ENCODE peak calls at places on chromosomes 12 and 14, in five cellular contexts. N is cardiac muscle cell, D is pancreas, H is left ventricle myocardium inferior, X is iPS DF 6.9. Z is an unnamed sample. For H3K36me3, the result is how much of the 10 kb centered on the place peaks cover.

GRCh38 chr12:10409387-10409786 is at the start of gene KLRC4:
- DNase-seq in N (peak), D (no peak), H (no peak), X (no peak), Z (no peak)

GRCh38 chr14:50954811-50955372 is 10.6 kb upstream of the PYGL start:
- DNase-seq in N (peak), D (no peak), H (no peak), X (no peak), Z (no peak)

GRCh38 chr14:102929349-102930137 is 7.1 kb downstream of the AMN start:
- DNase-seq in N (no peak), D (no peak), H (no peak), X (no peak), Z (no peak)

GRCh38 chr12:27608890-27609289 is 84.9 kb downstream of the PPFIBP1 start:
- DNase-seq in N (no peak), D (no peak), H (no peak), X (no peak), Z (no peak)

GRCh38 chr12:88305491-88305890 is 163.4 kb downstream of the TMTC3 start:
- DNase-seq in N (peak), D (no peak), H (no peak), X (no peak), Z (no peak)

GRCh38 chr12:51838036-51838435 is 10.5 kb downstream of the FIGNL2 start:
- DNase-seq in N (no peak), D (no peak), H (no peak), X (no peak), Z (no peak)

GRCh38 chr12:460301-461230 is 827 bp downstream of the B4GALNT3 start:
- DNase-seq in N (peak), D (peak), H (no peak), X (no peak), Z (peak)

GRCh38 chr14:61677469-61677868 is 17.8 kb upstream of the HIF1A start:
- DNase-seq in N (no peak), D (no peak), H (no peak), X (no peak), Z (no peak)

GRCh38 chr12:50986961-50987737 is 34.8 kb downstream of the HIGD1C start:
- DNase-seq in N (peak), D (peak), H (no peak), X (no peak), Z (peak)

GRCh38 chr12:104930388-104931326 is 27.4 kb downstream of the SLC41A2 start:
- DNase-seq in N (no peak), D (no peak), H (no peak), X (no peak), Z (no peak)

GRCh38 chr12:26507613-26508012 is 312.2 kb downstream of the SSPN start:
- DNase-seq in N (no peak), D (no peak), H (no peak), X (no peak), Z (no peak)

GRCh38 chr12:118842753-118843335 is 138.5 kb upstream of the SRRM4 start:
- DNase-seq in N (no peak), D (no peak), H (no peak), X (no peak), Z (no peak)

GRCh38 chr14:80211143-80212024 is at the start of gene DIO2:
- DNase-seq in N (no peak), D (no peak), H (peak), X (no peak), Z (no peak)

GRCh38 chr12:8948711-8949524 is 527 bp downstream of the M6PR start:
- DNase-seq in N (peak), D (no peak), H (no peak), X (no peak), Z (no peak)

GRCh38 chr14:75579882-75580281 is 1.5 kb downstream of the FLVCR2 start:
- DNase-seq in N (no peak), D (no peak), H (peak), X (no peak), Z (no peak)

GRCh38 chr14:103519837-103520212 is 2.8 kb downstream of the CKB start:
- DNase-seq in N (no peak), D (peak), H (peak), X (no peak), Z (no peak)

GRCh38 chr12:64323476-64324225 is 66.9 kb downstream of the C12orf56 start:
- DNase-seq in N (no peak), D (no peak), H (no peak), X (no peak), Z (no peak)

DNA sequence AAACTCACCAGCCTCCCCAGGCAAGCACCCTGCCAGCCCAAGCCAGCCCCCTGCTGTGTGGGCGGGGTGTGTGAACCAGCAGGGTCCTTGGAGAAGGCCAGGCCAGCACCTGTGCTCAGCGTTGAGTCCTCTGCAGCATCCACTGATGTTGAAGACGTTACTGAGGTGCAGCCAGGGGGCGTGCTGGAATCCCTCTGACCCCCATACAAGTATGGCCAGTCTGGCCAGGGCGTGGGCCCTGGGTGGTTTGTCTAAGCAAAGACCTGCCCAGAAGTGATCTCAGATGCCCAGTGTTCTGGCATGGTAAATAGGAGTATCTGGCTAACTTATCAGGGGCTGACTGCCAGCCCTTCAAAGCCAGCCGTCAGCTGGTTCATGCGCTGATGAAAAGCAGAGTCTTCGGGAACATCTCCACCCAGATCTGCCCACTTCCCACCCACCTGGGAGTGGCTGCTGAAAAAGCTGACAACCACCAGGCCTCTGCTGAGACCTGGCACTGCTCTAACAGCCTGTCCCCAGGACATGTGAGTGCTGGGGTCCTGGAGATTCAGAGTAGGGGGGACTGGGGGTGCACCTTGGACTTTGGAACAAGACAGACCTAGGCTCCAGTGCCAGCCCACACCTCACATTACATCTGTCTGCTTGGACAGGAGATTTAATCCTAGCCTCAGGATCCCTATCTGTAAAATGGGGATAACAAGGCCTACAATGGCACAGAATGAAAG is 41.1 kb downstream of the ACTN1 start:
- DNase-seq in N (peak), D (peak), H (peak), X (no peak), Z (no peak)
- H3K4me3 ChIP-seq in N (no peak), D (no peak), H (no peak), X (no peak), Z (peak)

GRCh38 chr14:21096438-21096837 is 2.0 kb downstream of the ZNF219 start:
- DNase-seq in N (no peak), D (no peak), H (no peak), X (no peak), Z (no peak)
- H3K27ac ChIP-seq in N (peak), D (no peak), H (peak), X (no peak), Z (no peak)

DNA sequence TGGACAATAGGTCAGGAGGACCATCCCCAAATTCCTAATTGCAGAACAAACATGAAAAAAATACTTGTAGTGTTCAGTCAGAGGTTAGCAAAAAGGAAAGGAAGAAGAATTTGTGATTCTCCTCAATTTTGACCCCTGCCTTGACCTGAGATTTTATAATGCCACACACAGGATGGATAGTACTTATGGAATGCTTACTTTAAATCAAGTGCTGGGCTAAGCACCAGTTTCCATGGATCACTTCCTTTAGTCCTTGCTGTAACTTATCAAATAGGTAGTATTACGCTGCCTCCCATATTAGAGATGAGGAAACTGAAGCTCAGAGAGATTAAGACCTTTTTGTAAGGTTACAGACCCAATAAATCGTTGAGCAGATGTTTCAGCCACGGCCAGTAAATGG is 81.2 kb upstream of the OVCH1 start:
- DNase-seq in N (no peak), D (no peak), H (no peak), X (no peak), Z (no peak)
- H3K36me3 ChIP-seq in N (under half), D (under half), H (under half), X (under half), Z (under half)

DNA sequence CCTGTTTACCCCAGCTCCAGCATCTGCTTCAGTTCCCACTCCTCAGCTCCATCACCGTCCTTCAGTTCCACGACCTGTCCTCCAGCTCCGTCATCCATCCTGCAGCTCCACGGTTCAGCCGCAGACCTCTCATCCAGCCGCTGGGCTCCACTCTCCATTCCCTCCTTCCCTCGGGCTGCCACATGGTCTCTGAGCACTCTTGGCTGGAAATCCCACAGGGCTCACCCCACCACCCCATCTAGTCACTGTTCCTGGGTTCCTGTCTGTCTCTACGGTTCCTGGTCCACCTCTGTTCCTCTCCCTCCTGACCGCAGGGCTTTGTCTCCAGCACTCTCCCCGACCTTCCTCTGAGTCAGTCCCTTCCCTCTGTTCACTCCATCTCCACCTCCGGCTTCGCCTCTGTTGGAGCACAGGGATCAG is 3.2 kb upstream of the P3H3 start:
- DNase-seq in N (no peak), D (no peak), H (no peak), X (no peak), Z (no peak)
- H3K4me3 ChIP-seq in N (no peak), D (no peak), H (peak), X (peak), Z (no peak)

DNA sequence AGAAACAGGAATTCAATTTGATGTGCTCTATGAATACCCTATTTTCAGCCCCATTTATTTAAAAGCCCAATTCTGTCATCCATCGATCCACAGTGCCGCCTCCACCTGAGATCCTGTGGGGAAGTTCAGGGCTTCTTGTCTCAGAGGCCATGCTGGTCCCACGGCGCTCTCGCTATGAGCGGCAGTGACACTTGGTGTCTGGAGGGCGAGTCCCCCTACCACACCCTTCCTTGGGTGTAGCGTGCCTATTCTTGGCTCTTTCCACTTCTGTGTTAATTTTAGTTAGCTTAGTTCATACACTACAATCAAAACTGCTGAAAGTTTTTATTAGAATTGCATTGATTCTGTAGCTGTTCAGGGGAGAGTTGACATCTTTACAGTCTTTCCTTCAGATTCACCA is 73.8 kb downstream of the DDX51 start:
- DNase-seq in N (no peak), D (no peak), H (no peak), X (no peak), Z (no peak)
- H3K27ac ChIP-seq in N (no peak), D (no peak), H (no peak), X (no peak), Z (no peak)

GRCh38 chr12:33977887-33978286 is 44.4 kb upstream of the ALG10 start:
- DNase-seq in N (no peak), D (no peak), H (no peak), X (no peak), Z (no peak)
- H3K36me3 ChIP-seq in N (under half), D (under half), H (under half), X (under half), Z (under half)

GRCh38 chr14:89794096-89794495 is 160.4 kb downstream of the EFCAB11 start:
- DNase-seq in N (no peak), D (no peak), H (peak), X (no peak), Z (no peak)

GRCh38 chr14:89792489-89793366 is 161.8 kb downstream of the EFCAB11 start:
- DNase-seq in N (no peak), D (no peak), H (no peak), X (no peak), Z (no peak)

GRCh38 chr14:89787525-89787924 is 167.0 kb downstream of the EFCAB11 start:
- DNase-seq in N (no peak), D (no peak), H (no peak), X (no peak), Z (no peak)

GRCh38 chr14:89797148-89797547 is 157.4 kb downstream of the EFCAB11 start:
- DNase-seq in N (no peak), D (no peak), H (no peak), X (no peak), Z (no peak)

DNA sequence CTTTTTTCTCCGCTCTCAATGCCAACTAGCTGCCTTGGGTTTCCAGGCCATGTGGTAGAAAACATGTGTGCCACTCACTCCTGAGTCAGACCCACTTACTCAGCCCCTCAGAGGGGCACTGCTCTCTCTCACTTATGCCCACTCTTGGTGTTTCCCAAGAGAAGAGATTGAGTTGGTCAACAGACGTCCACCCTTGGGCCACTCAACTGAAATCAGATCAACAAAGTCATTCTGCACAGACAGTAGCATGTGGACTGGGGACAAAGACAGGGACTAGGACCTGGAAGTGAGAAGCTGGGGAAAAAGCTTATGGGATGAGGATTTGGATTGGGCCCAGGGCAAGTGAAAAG is 161.2 kb downstream of the EFCAB11 start:
- DNase-seq in N (no peak), D (no peak), H (no peak), X (no peak), Z (no peak)
- H3K4me3 ChIP-seq in N (no peak), D (no peak), H (no peak), X (no peak), Z (no peak)

Z was measured in CD8-positive, alpha-beta T cell.